ENCODE peak calls at places on chromosomes 4 and X, in eight cellular contexts. W, K, V, J, U, P, A and G are unnamed samples. For H3K4me1, the result is how much of the 10 kb centered on the place peaks cover.

GRCh38 chr4:95181446-95182306 is 367.1 kb downstream of the UNC5C start:
- DNase-seq in W (no peak), K (peak), V (no peak), J (peak), U (no peak), P (no peak), A (no peak), G (no peak)

GRCh38 chrX:150085881-150086280 is 147.6 kb upstream of the EOLA2 start:
- DNase-seq in W (no peak), K (no peak), V (no peak), J (no peak), U (no peak), P (no peak), A (no peak), G (no peak)

GRCh38 chr4:71130827-71131603 is 137.6 kb downstream of the DCK start:
- DNase-seq in W (peak), K (no peak), V (no peak), J (no peak), U (no peak), P (no peak), A (no peak), G (no peak)

GRCh38 chr4:95165926-95166524 is 382.7 kb downstream of the UNC5C start:
- DNase-seq in W (peak), K (peak), V (no peak), J (peak), U (no peak), P (peak), A (no peak), G (peak)

GRCh38 chrX:37926700-37927099 is 79.3 kb upstream of the DYNLT3 start:
- DNase-seq in W (peak), K (peak), V (no peak), J (peak), U (no peak), P (no peak), A (no peak), G (no peak)

GRCh38 chrX:67961516-67961915 is 417.7 kb downstream of the AR start:
- DNase-seq in W (no peak), K (no peak), V (no peak), J (no peak), U (no peak), P (no peak), A (no peak), G (no peak)

GRCh38 chr4:109433281-109434006 is at the start of gene SEC24B:
- DNase-seq in W (peak), K (peak), V (peak), J (peak), U (peak), P (peak), A (peak), G (peak)

GRCh38 chr4:155735506-155735905 is 23.3 kb upstream of the GUCY1B1 start:
- DNase-seq in W (no peak), K (no peak), V (no peak), J (no peak), U (no peak), P (no peak), A (no peak), G (no peak)

GRCh38 chr4:8364848-8365350 is 75.6 kb downstream of the ACOX3 start:
- DNase-seq in W (no peak), K (no peak), V (peak), J (no peak), U (no peak), P (no peak), A (no peak), G (no peak)

GRCh38 chr4:89305712-89306437 is 1.7 kb downstream of the GPRIN3 start:
- DNase-seq in W (no peak), K (no peak), V (no peak), J (no peak), U (no peak), P (no peak), A (no peak), G (no peak)

GRCh38 chr4:18691431-18692200 is 670.1 kb upstream of the LCORL start:
- DNase-seq in W (no peak), K (no peak), V (no peak), J (no peak), U (no peak), P (no peak), A (no peak), G (no peak)

GRCh38 chr4:161767116-161767515 is 396.7 kb downstream of the FSTL5 start:
- DNase-seq in W (no peak), K (no peak), V (no peak), J (no peak), U (no peak), P (no peak), A (no peak), G (no peak)

GRCh38 chr4:161762796-161763195 is 401.0 kb downstream of the FSTL5 start:
- DNase-seq in W (no peak), K (no peak), V (no peak), J (no peak), U (no peak), P (no peak), A (no peak), G (no peak)
- TF ChIP-seq EP300 in W (no peak), K (no peak), V (no peak), J (no peak), U (no peak), P (no peak), A (no peak), G (no peak)

GRCh38 chr4:73891326-73891725 is 22.1 kb downstream of the CXCL1 start:
- DNase-seq in W (no peak), K (no peak), V (no peak), J (no peak), U (no peak), P (no peak), A (no peak), G (no peak)
- H3K27ac ChIP-seq in W (peak), K (no peak), V (no peak), J (no peak), U (no peak), P (no peak), A (no peak), G (no peak)

DNA sequence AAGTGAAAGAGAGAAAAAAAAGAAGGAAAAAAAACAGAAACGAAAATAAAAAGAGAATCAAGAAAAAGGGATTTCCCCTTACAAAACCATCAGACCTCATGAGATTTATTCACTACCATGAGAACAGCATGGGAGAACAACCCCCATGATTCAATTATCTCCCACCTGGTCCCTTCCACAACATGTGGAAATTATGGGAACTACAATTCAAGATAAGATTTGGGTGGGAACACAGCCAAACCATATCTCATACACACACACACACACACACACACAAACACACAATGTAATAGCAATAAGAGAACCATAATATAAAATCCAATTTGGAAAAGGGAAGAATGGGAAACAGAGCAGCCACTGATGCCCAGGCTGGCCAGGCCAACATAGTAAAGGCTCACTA is 90.6 kb upstream of the C1QTNF7 start:
- DNase-seq in W (no peak), K (no peak), V (no peak), J (no peak), U (no peak), P (no peak), A (no peak), G (no peak)
- H3K4me1 ChIP-seq in W (under half), K (under half), V (under half), J (under half), U (under half), P (under half), A (under half), G (under half)

GRCh38 chr4:15755781-15756180 is 22.3 kb upstream of the CD38 start:
- DNase-seq in W (no peak), K (no peak), V (no peak), J (no peak), U (no peak), P (no peak), A (no peak), G (no peak)

GRCh38 chr4:15755321-15755750 is 22.8 kb upstream of the CD38 start:
- DNase-seq in W (no peak), K (no peak), V (no peak), J (no peak), U (no peak), P (no peak), A (no peak), G (no peak)

GRCh38 chr4:15757084-15757483 is 21.0 kb upstream of the CD38 start:
- DNase-seq in W (no peak), K (no peak), V (no peak), J (no peak), U (no peak), P (no peak), A (no peak), G (no peak)

GRCh38 chr4:15758294-15758693 is 19.8 kb upstream of the CD38 start:
- DNase-seq in W (no peak), K (no peak), V (no peak), J (no peak), U (no peak), P (no peak), A (no peak), G (no peak)

GRCh38 chr4:15756361-15756861 is 21.7 kb upstream of the CD38 start:
- DNase-seq in W (no peak), K (peak), V (no peak), J (no peak), U (no peak), P (no peak), A (no peak), G (no peak)
- TF ChIP-seq EP300 in W (no peak), K (no peak), V (no peak), J (no peak), U (no peak), P (no peak), A (no peak), G (no peak)

GRCh38 chrX:110181459-110182137 is 136.3 kb downstream of the AMMECR1 start:
- DNase-seq in W (no peak), K (no peak), V (no peak), J (no peak), U (no peak), P (no peak), A (no peak), G (no peak)
- H3K27ac ChIP-seq in W (peak), K (no peak), V (peak), J (no peak), U (no peak), P (peak), A (no peak), G (no peak)

GRCh38 chr4:83328486-83328885 is 6.2 kb downstream of the HPSE start:
- DNase-seq in W (no peak), K (peak), V (no peak), J (no peak), U (no peak), P (no peak), A (no peak), G (no peak)
- H3K4me1 ChIP-seq in W (under half), K (under half), V (under half), J (under half), U (under half), P (under half), A (under half), G (under half)

GRCh38 chrX:101550825-101551767 is 749 bp downstream of the ARMCX1 start:
- DNase-seq in W (no peak), K (peak), V (peak), J (peak), U (peak), P (peak), A (no peak), G (peak)
- TF ChIP-seq EP300 in W (no peak), K (no peak), V (no peak), J (no peak), U (no peak), P (no peak), A (no peak), G (no peak)